ENCODE peak calls at places on chromosome 2, in four cellular contexts. One of them, this sample, is unnamed.

GRCh38 chr2:96977631-96978195 is 8.7 kb downstream of the FAM178B start:
- DNase-seq in stimulated activated effector memory CD8-positive, alpha-beta T cell treated with anti-CD3 and anti-CD28 coated beads, Interleukin-12 subunit alpha, Interleukin-12 subunit beta, amount 100 ng/mL, for 72 hours: no peak
- DNase-seq in breast epithelium: no peak
- DNase-seq in naive B cell: no peak
- DNase-seq in this sample: no peak

GRCh38 chr2:192195548-192196418 is 1.1 kb upstream of the TMEFF2 start:
- DNase-seq in stimulated activated effector memory CD8-positive, alpha-beta T cell treated with anti-CD3 and anti-CD28 coated beads, Interleukin-12 subunit alpha, Interleukin-12 subunit beta, amount 100 ng/mL, for 72 hours: peak
- DNase-seq in breast epithelium: no peak
- DNase-seq in naive B cell: peak
- DNase-seq in this sample: no peak

GRCh38 chr2:43609304-43609883 is 13.6 kb upstream of the THADA start:
- DNase-seq in stimulated activated effector memory CD8-positive, alpha-beta T cell treated with anti-CD3 and anti-CD28 coated beads, Interleukin-12 subunit alpha, Interleukin-12 subunit beta, amount 100 ng/mL, for 72 hours: peak
- DNase-seq in breast epithelium: no peak
- DNase-seq in naive B cell: peak
- DNase-seq in this sample: no peak

GRCh38 chr2:68487773-68488355 is 20.5 kb downstream of the APLF start:
- DNase-seq in stimulated activated effector memory CD8-positive, alpha-beta T cell treated with anti-CD3 and anti-CD28 coated beads, Interleukin-12 subunit alpha, Interleukin-12 subunit beta, amount 100 ng/mL, for 72 hours: no peak
- DNase-seq in breast epithelium: no peak
- DNase-seq in naive B cell: no peak
- DNase-seq in this sample: no peak

GRCh38 chr2:207640661-207641060 is 15.5 kb upstream of the METTL21A start:
- DNase-seq in stimulated activated effector memory CD8-positive, alpha-beta T cell treated with anti-CD3 and anti-CD28 coated beads, Interleukin-12 subunit alpha, Interleukin-12 subunit beta, amount 100 ng/mL, for 72 hours: no peak
- DNase-seq in breast epithelium: no peak
- DNase-seq in naive B cell: no peak
- DNase-seq in this sample: no peak

GRCh38 chr2:232018191-232018590 is 56.7 kb downstream of the DIS3L2 start:
- DNase-seq in stimulated activated effector memory CD8-positive, alpha-beta T cell treated with anti-CD3 and anti-CD28 coated beads, Interleukin-12 subunit alpha, Interleukin-12 subunit beta, amount 100 ng/mL, for 72 hours: no peak
- DNase-seq in breast epithelium: no peak
- DNase-seq in naive B cell: no peak
- DNase-seq in this sample: no peak

GRCh38 chr2:16666453-16666801 is 793 bp upstream of the CYRIA start:
- DNase-seq in stimulated activated effector memory CD8-positive, alpha-beta T cell treated with anti-CD3 and anti-CD28 coated beads, Interleukin-12 subunit alpha, Interleukin-12 subunit beta, amount 100 ng/mL, for 72 hours: no peak
- DNase-seq in breast epithelium: no peak
- DNase-seq in naive B cell: no peak
- DNase-seq in this sample: no peak

GRCh38 chr2:62938126-62938525 is 112.5 kb upstream of the OTX1 start:
- DNase-seq in stimulated activated effector memory CD8-positive, alpha-beta T cell treated with anti-CD3 and anti-CD28 coated beads, Interleukin-12 subunit alpha, Interleukin-12 subunit beta, amount 100 ng/mL, for 72 hours: no peak
- DNase-seq in breast epithelium: no peak
- DNase-seq in naive B cell: no peak
- DNase-seq in this sample: no peak

GRCh38 chr2:74436804-74437695 is 4.7 kb downstream of the RTKN start:
- DNase-seq in stimulated activated effector memory CD8-positive, alpha-beta T cell treated with anti-CD3 and anti-CD28 coated beads, Interleukin-12 subunit alpha, Interleukin-12 subunit beta, amount 100 ng/mL, for 72 hours: no peak
- DNase-seq in breast epithelium: no peak
- DNase-seq in naive B cell: no peak
- DNase-seq in this sample: no peak

GRCh38 chr2:112880081-112880531 is 30.9 kb upstream of the IL37 start:
- DNase-seq in stimulated activated effector memory CD8-positive, alpha-beta T cell treated with anti-CD3 and anti-CD28 coated beads, Interleukin-12 subunit alpha, Interleukin-12 subunit beta, amount 100 ng/mL, for 72 hours: no peak
- DNase-seq in breast epithelium: no peak
- DNase-seq in naive B cell: no peak
- DNase-seq in this sample: no peak

GRCh38 chr2:15832310-15832709 is 108.0 kb upstream of the MYCN start:
- DNase-seq in stimulated activated effector memory CD8-positive, alpha-beta T cell treated with anti-CD3 and anti-CD28 coated beads, Interleukin-12 subunit alpha, Interleukin-12 subunit beta, amount 100 ng/mL, for 72 hours: no peak
- DNase-seq in breast epithelium: no peak
- DNase-seq in naive B cell: no peak
- DNase-seq in this sample: no peak

This sample was measured in GM12892.